ENCODE peak calls at places on chromosomes 3 and 15, in ten cellular contexts. One of them, this sample, is unnamed.

GRCh38 chr3:195224156-195224979 is 46.6 kb downstream of the XXYLT1 start:
- ATAC-seq in A549: no peak
- ATAC-seq in K562: no peak
- ATAC-seq in HCT116: no peak
- ATAC-seq in pancreas: no peak
- ATAC-seq in left lung: no peak
- ATAC-seq in activated CD8-positive, alpha-beta T cell treated with anti-CD3 and anti-CD28 coated beads for 36 hours: no peak
- ATAC-seq in natural killer cell: no peak
- ATAC-seq in heart left ventricle: no peak
- ATAC-seq in foreskin keratinocyte: no peak
- ATAC-seq in this sample: no peak

GRCh38 chr15:69748700-69749099 is 296.1 kb downstream of the RPLP1 start:
- ATAC-seq in heart left ventricle: no peak
- ATAC-seq in activated CD8-positive, alpha-beta T cell treated with anti-CD3 and anti-CD28 coated beads for 36 hours: no peak
- ATAC-seq in natural killer cell: no peak
- ATAC-seq in HCT116: no peak
- ATAC-seq in pancreas: no peak
- ATAC-seq in K562: no peak
- ATAC-seq in foreskin keratinocyte: no peak
- ATAC-seq in left lung: no peak
- ATAC-seq in A549: no peak
- ATAC-seq in this sample: no peak

GRCh38 chr3:86410587-86410986 is 580.4 kb downstream of the VGLL3 start:
- ATAC-seq in A549: no peak
- ATAC-seq in activated CD8-positive, alpha-beta T cell treated with anti-CD3 and anti-CD28 coated beads for 36 hours: no peak
- ATAC-seq in HCT116: no peak
- ATAC-seq in K562: no peak
- ATAC-seq in foreskin keratinocyte: no peak
- ATAC-seq in left lung: no peak
- ATAC-seq in natural killer cell: no peak
- ATAC-seq in pancreas: no peak
- ATAC-seq in heart left ventricle: no peak
- ATAC-seq in this sample: no peak

GRCh38 chr15:31335991-31336942 is 9.6 kb downstream of the KLF13 start:
- ATAC-seq in left lung: peak; percentile 27
- ATAC-seq in heart left ventricle: no peak
- ATAC-seq in foreskin keratinocyte: no peak
- ATAC-seq in pancreas: peak; percentile 5
- ATAC-seq in A549: no peak
- ATAC-seq in activated CD8-positive, alpha-beta T cell treated with anti-CD3 and anti-CD28 coated beads for 36 hours: no peak
- ATAC-seq in K562: no peak
- ATAC-seq in HCT116: no peak
- ATAC-seq in natural killer cell: no peak
- ATAC-seq in this sample: no peak

GRCh38 chr3:27521872-27522265 is 37.7 kb upstream of the SLC4A7 start:
- ATAC-seq in natural killer cell: no peak
- ATAC-seq in A549: no peak
- ATAC-seq in left lung: no peak
- ATAC-seq in activated CD8-positive, alpha-beta T cell treated with anti-CD3 and anti-CD28 coated beads for 36 hours: no peak
- ATAC-seq in heart left ventricle: no peak
- ATAC-seq in foreskin keratinocyte: no peak
- ATAC-seq in K562: no peak
- ATAC-seq in pancreas: no peak
- ATAC-seq in HCT116: no peak
- ATAC-seq in this sample: no peak

GRCh38 chr15:85482896-85483295 is 102.5 kb downstream of the AKAP13 start:
- ATAC-seq in HCT116: no peak
- ATAC-seq in natural killer cell: no peak
- ATAC-seq in activated CD8-positive, alpha-beta T cell treated with anti-CD3 and anti-CD28 coated beads for 36 hours: no peak
- ATAC-seq in heart left ventricle: peak; percentile 23
- ATAC-seq in pancreas: peak; percentile 54
- ATAC-seq in K562: no peak
- ATAC-seq in left lung: peak; percentile 68
- ATAC-seq in foreskin keratinocyte: peak; percentile 83
- ATAC-seq in A549: no peak
- ATAC-seq in this sample: peak; percentile 78

GRCh38 chr15:77819841-77820728 is 187.4 kb upstream of the LINGO1 start:
- ATAC-seq in left lung: peak; percentile 31
- ATAC-seq in heart left ventricle: peak; percentile 60
- ATAC-seq in K562: peak; percentile 93
- ATAC-seq in activated CD8-positive, alpha-beta T cell treated with anti-CD3 and anti-CD28 coated beads for 36 hours: peak; percentile 35
- ATAC-seq in HCT116: peak; percentile 85
- ATAC-seq in natural killer cell: no peak
- ATAC-seq in foreskin keratinocyte: peak; percentile 5
- ATAC-seq in pancreas: peak; percentile 49
- ATAC-seq in A549: peak; percentile 69
- ATAC-seq in this sample: no peak

GRCh38 chr15:78811825-78812183 is 540 bp upstream of the ADAMTS7 start:
- ATAC-seq in natural killer cell: peak; percentile 43
- ATAC-seq in left lung: peak; percentile 14
- ATAC-seq in pancreas: no peak
- ATAC-seq in HCT116: peak; percentile 37
- ATAC-seq in heart left ventricle: peak; percentile 10
- ATAC-seq in foreskin keratinocyte: peak; percentile 16
- ATAC-seq in activated CD8-positive, alpha-beta T cell treated with anti-CD3 and anti-CD28 coated beads for 36 hours: peak; percentile 29
- ATAC-seq in A549: peak; percentile 11
- ATAC-seq in K562: peak; percentile 62
- ATAC-seq in this sample: peak; percentile 31

GRCh38 chr15:67161412-67161811 is 93.0 kb downstream of the AAGAB start:
- ATAC-seq in activated CD8-positive, alpha-beta T cell treated with anti-CD3 and anti-CD28 coated beads for 36 hours: no peak
- ATAC-seq in heart left ventricle: no peak
- ATAC-seq in foreskin keratinocyte: no peak
- ATAC-seq in pancreas: no peak
- ATAC-seq in natural killer cell: no peak
- ATAC-seq in A549: no peak
- ATAC-seq in left lung: no peak
- ATAC-seq in HCT116: no peak
- ATAC-seq in K562: no peak
- ATAC-seq in this sample: no peak

GRCh38 chr15:48520376-48521155 is 124.9 kb downstream of the FBN1 start:
- ATAC-seq in HCT116: peak; percentile 89
- ATAC-seq in left lung: peak; percentile 60
- ATAC-seq in activated CD8-positive, alpha-beta T cell treated with anti-CD3 and anti-CD28 coated beads for 36 hours: no peak
- ATAC-seq in pancreas: no peak
- ATAC-seq in A549: no peak
- ATAC-seq in natural killer cell: no peak
- ATAC-seq in K562: peak; percentile 90
- ATAC-seq in heart left ventricle: no peak
- ATAC-seq in foreskin keratinocyte: no peak
- ATAC-seq in this sample: no peak

GRCh38 chr3:58143417-58144055 is 67.2 kb downstream of the DNASE1L3 start:
- ATAC-seq in heart left ventricle: no peak
- ATAC-seq in natural killer cell: no peak
- ATAC-seq in left lung: peak; percentile 19
- ATAC-seq in K562: peak; percentile 37
- ATAC-seq in A549: peak; percentile 28
- ATAC-seq in foreskin keratinocyte: no peak
- ATAC-seq in HCT116: no peak
- ATAC-seq in pancreas: no peak
- ATAC-seq in activated CD8-positive, alpha-beta T cell treated with anti-CD3 and anti-CD28 coated beads for 36 hours: no peak
- ATAC-seq in this sample: no peak

GRCh38 chr3:50359760-50360110 is 414 bp upstream of the TMEM115 start:
- ATAC-seq in heart left ventricle: no peak
- ATAC-seq in left lung: peak; percentile 0
- ATAC-seq in natural killer cell: peak; percentile 15
- ATAC-seq in pancreas: no peak
- ATAC-seq in activated CD8-positive, alpha-beta T cell treated with anti-CD3 and anti-CD28 coated beads for 36 hours: peak; percentile 15
- ATAC-seq in K562: no peak
- ATAC-seq in A549: peak; percentile 35
- ATAC-seq in foreskin keratinocyte: peak; percentile 1
- ATAC-seq in HCT116: peak; percentile 16
- ATAC-seq in this sample: peak; percentile 9

GRCh38 chr15:73397461-73397860 is 28.7 kb upstream of the HCN4 start:
- ATAC-seq in pancreas: no peak
- ATAC-seq in activated CD8-positive, alpha-beta T cell treated with anti-CD3 and anti-CD28 coated beads for 36 hours: no peak
- ATAC-seq in left lung: no peak
- ATAC-seq in K562: no peak
- ATAC-seq in foreskin keratinocyte: no peak
- ATAC-seq in heart left ventricle: no peak
- ATAC-seq in HCT116: no peak
- ATAC-seq in A549: peak; percentile 8
- ATAC-seq in natural killer cell: no peak
- ATAC-seq in this sample: no peak

GRCh38 chr3:36824443-36824842 is 60.1 kb upstream of the DCLK3 start:
- ATAC-seq in heart left ventricle: peak; percentile 53
- ATAC-seq in K562: no peak
- ATAC-seq in natural killer cell: no peak
- ATAC-seq in activated CD8-positive, alpha-beta T cell treated with anti-CD3 and anti-CD28 coated beads for 36 hours: no peak
- ATAC-seq in pancreas: no peak
- ATAC-seq in A549: no peak
- ATAC-seq in foreskin keratinocyte: no peak
- ATAC-seq in left lung: no peak
- ATAC-seq in HCT116: no peak
- ATAC-seq in this sample: no peak

GRCh38 chr3:37544869-37545352 is 316.8 kb upstream of the CTDSPL start:
- ATAC-seq in foreskin keratinocyte: no peak
- ATAC-seq in left lung: no peak
- ATAC-seq in HCT116: no peak
- ATAC-seq in K562: no peak
- ATAC-seq in activated CD8-positive, alpha-beta T cell treated with anti-CD3 and anti-CD28 coated beads for 36 hours: no peak
- ATAC-seq in A549: no peak
- ATAC-seq in heart left ventricle: peak; percentile 14
- ATAC-seq in natural killer cell: no peak
- ATAC-seq in pancreas: no peak
- ATAC-seq in this sample: no peak

GRCh38 chr3:196274585-196274984 is 12.9 kb downstream of the PCYT1A start:
- ATAC-seq in A549: no peak
- ATAC-seq in natural killer cell: peak; percentile 92
- ATAC-seq in activated CD8-positive, alpha-beta T cell treated with anti-CD3 and anti-CD28 coated beads for 36 hours: peak; percentile 89
- ATAC-seq in foreskin keratinocyte: no peak
- ATAC-seq in pancreas: no peak
- ATAC-seq in heart left ventricle: no peak
- ATAC-seq in K562: peak; percentile 74
- ATAC-seq in HCT116: no peak
- ATAC-seq in left lung: no peak
- ATAC-seq in this sample: no peak

GRCh38 chr15:47725924-47726323 is 8.6 kb downstream of the SEMA6D start:
- ATAC-seq in heart left ventricle: peak; percentile 97
- ATAC-seq in A549: no peak
- ATAC-seq in activated CD8-positive, alpha-beta T cell treated with anti-CD3 and anti-CD28 coated beads for 36 hours: no peak
- ATAC-seq in pancreas: peak; percentile 83
- ATAC-seq in foreskin keratinocyte: no peak
- ATAC-seq in HCT116: no peak
- ATAC-seq in natural killer cell: no peak
- ATAC-seq in left lung: peak; percentile 83
- ATAC-seq in K562: no peak
- ATAC-seq in this sample: peak; percentile 57

GRCh38 chr3:62632510-62633294 is 242.5 kb downstream of the CADPS start:
- ATAC-seq in left lung: no peak
- ATAC-seq in HCT116: peak; percentile 84
- ATAC-seq in activated CD8-positive, alpha-beta T cell treated with anti-CD3 and anti-CD28 coated beads for 36 hours: no peak
- ATAC-seq in A549: no peak
- ATAC-seq in K562: no peak
- ATAC-seq in pancreas: peak; percentile 30
- ATAC-seq in foreskin keratinocyte: no peak
- ATAC-seq in heart left ventricle: no peak
- ATAC-seq in natural killer cell: no peak
- ATAC-seq in this sample: no peak
- TF ChIP-seq CTCF in left lung: no peak
- TF ChIP-seq CTCF in HCT116: peak; percentile 23
- TF ChIP-seq CTCF in activated CD8-positive, alpha-beta T cell treated with anti-CD3 and anti-CD28 coated beads for 36 hours: no peak
- TF ChIP-seq CTCF in A549: no peak
- TF ChIP-seq CTCF in K562: no peak
- TF ChIP-seq CTCF in pancreas: no peak
- TF ChIP-seq CTCF in foreskin keratinocyte: peak; percentile 25
- TF ChIP-seq CTCF in heart left ventricle: no peak
- TF ChIP-seq CTCF in natural killer cell: no peak
- TF ChIP-seq CTCF in this sample: no peak

GRCh38 chr3:152026033-152026556 is 152.7 kb downstream of the SUCNR1 start:
- ATAC-seq in left lung: peak; percentile 70
- ATAC-seq in HCT116: peak; percentile 2
- ATAC-seq in activated CD8-positive, alpha-beta T cell treated with anti-CD3 and anti-CD28 coated beads for 36 hours: no peak
- ATAC-seq in natural killer cell: no peak
- ATAC-seq in A549: peak; percentile 72
- ATAC-seq in pancreas: no peak
- ATAC-seq in foreskin keratinocyte: peak; percentile 20
- ATAC-seq in heart left ventricle: no peak
- ATAC-seq in K562: no peak
- ATAC-seq in this sample: no peak
- TF ChIP-seq CTCF in left lung: no peak
- TF ChIP-seq CTCF in HCT116: peak; percentile 45
- TF ChIP-seq CTCF in activated CD8-positive, alpha-beta T cell treated with anti-CD3 and anti-CD28 coated beads for 36 hours: no peak
- TF ChIP-seq CTCF in natural killer cell: no peak
- TF ChIP-seq CTCF in A549: peak; percentile 63
- TF ChIP-seq CTCF in pancreas: no peak
- TF ChIP-seq CTCF in foreskin keratinocyte: peak; percentile 74
- TF ChIP-seq CTCF in heart left ventricle: no peak
- TF ChIP-seq CTCF in K562: peak; percentile 43
- TF ChIP-seq CTCF in this sample: peak; percentile 28

GRCh38 chr15:71784719-71785118 is 25.6 kb upstream of the NR2E3 start:
- ATAC-seq in foreskin keratinocyte: no peak
- ATAC-seq in A549: no peak
- ATAC-seq in K562: peak; percentile 84
- ATAC-seq in heart left ventricle: no peak
- ATAC-seq in pancreas: no peak
- ATAC-seq in activated CD8-positive, alpha-beta T cell treated with anti-CD3 and anti-CD28 coated beads for 36 hours: no peak
- ATAC-seq in HCT116: peak; percentile 76
- ATAC-seq in left lung: peak; percentile 32
- ATAC-seq in natural killer cell: no peak
- ATAC-seq in this sample: no peak
- TF ChIP-seq CTCF in foreskin keratinocyte: peak; percentile 46
- TF ChIP-seq CTCF in A549: peak; percentile 39
- TF ChIP-seq CTCF in K562: peak; percentile 51
- TF ChIP-seq CTCF in heart left ventricle: no peak
- TF ChIP-seq CTCF in pancreas: no peak
- TF ChIP-seq CTCF in activated CD8-positive, alpha-beta T cell treated with anti-CD3 and anti-CD28 coated beads for 36 hours: peak; percentile 63
- TF ChIP-seq CTCF in HCT116: peak; percentile 68
- TF ChIP-seq CTCF in left lung: no peak
- TF ChIP-seq CTCF in natural killer cell: no peak
- TF ChIP-seq CTCF in this sample: no peak

DNA sequence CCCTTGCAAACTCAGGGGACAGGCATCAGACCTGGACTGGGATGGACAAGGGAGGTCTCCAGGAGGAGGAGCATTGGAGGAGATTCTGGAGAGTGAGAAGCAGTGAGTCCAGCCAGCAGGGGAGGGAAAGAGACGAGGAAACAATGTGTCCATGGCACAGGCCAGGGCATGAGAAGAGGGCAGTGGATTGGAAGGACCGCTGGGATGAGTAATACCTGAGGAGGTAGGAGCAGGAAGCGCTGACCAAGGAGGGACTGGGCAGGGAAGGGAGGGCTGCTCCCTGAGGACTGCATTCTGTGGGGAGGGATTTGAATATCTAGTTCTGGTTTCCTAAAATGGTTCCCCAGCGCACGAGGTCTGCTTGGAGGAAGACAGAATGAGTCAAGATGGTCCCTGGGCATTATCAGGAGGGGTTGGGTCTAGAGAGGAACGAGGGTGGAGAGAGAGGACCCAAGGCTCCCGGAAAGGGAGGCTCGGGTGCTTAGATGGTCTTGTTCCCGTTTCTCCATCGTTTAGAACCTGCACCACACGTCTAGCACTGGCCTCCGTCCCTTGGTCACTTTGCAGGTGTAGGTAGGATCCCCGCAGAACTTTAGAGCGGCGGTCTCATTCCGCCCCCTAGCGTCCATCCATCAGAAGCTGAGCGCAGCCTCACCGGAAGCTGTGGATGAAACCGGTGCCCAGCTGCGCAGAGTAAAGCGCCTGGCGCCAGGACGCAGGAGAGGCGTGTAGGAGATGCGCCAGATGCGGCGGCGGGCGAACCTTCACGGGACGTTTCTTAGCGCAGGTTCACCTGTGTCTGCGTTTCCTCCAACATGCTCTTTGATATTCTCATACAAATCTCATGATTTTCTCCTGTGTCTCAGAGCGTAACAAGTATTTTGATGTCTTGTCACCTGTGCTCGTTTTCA is 190.7 kb upstream of the NDN start:
- ATAC-seq in foreskin keratinocyte: no peak
- ATAC-seq in K562: peak; percentile 98
- ATAC-seq in pancreas: peak; percentile 99
- ATAC-seq in natural killer cell: no peak
- ATAC-seq in HCT116: no peak
- ATAC-seq in heart left ventricle: peak; percentile 81
- ATAC-seq in activated CD8-positive, alpha-beta T cell treated with anti-CD3 and anti-CD28 coated beads for 36 hours: peak; percentile 34
- ATAC-seq in left lung: peak; percentile 94
- ATAC-seq in A549: peak; percentile 99
- ATAC-seq in this sample: no peak
- TF ChIP-seq CTCF in foreskin keratinocyte: peak; percentile 50
- TF ChIP-seq CTCF in K562: peak; percentile 74
- TF ChIP-seq CTCF in pancreas: peak; percentile 69
- TF ChIP-seq CTCF in natural killer cell: no peak
- TF ChIP-seq CTCF in HCT116: no peak
- TF ChIP-seq CTCF in heart left ventricle: peak; percentile 38
- TF ChIP-seq CTCF in activated CD8-positive, alpha-beta T cell treated with anti-CD3 and anti-CD28 coated beads for 36 hours: peak; percentile 61
- TF ChIP-seq CTCF in left lung: peak; percentile 60
- TF ChIP-seq CTCF in A549: peak; percentile 73
- TF ChIP-seq CTCF in this sample: peak; percentile 62

This sample was measured in gastroesophageal sphincter.